ENCODE peak calls at places on chromosomes 2 and 18, in six cellular contexts. L, F, J, Z, S and G are unnamed samples. For H3K9me3 and H3K4me1, the result is how much of the 10 kb centered on the place peaks cover.

GRCh38 chr2:177551989-177552413 is 159.4 kb downstream of the AGPS start:
- DNase-seq in L (no peak), F (peak), J (no peak), Z (peak), S (peak), G (no peak)

GRCh38 chr2:215430528-215431187 is 5.2 kb downstream of the FN1 start:
- DNase-seq in L (no peak), F (no peak), J (no peak), Z (no peak), S (no peak), G (no peak)

GRCh38 chr2:215850380-215850779 is 163.0 kb downstream of the MREG start:
- DNase-seq in L (no peak), F (no peak), J (no peak), Z (no peak), S (no peak), G (no peak)

GRCh38 chr18:9055185-9055584 is 47.3 kb upstream of the NDUFV2 start:
- DNase-seq in L (peak), F (no peak), J (no peak), Z (no peak), S (no peak), G (no peak)

GRCh38 chr2:73838889-73839539 is 10.3 kb downstream of the STAMBP start:
- DNase-seq in L (no peak), F (no peak), J (no peak), Z (no peak), S (no peak), G (no peak)

GRCh38 chr2:36366491-36367120 is 11.0 kb downstream of the CRIM1 start:
- DNase-seq in L (peak), F (no peak), J (no peak), Z (no peak), S (no peak), G (no peak)

GRCh38 chr2:210519594-210519993 is 36.8 kb upstream of the CPS1 start:
- DNase-seq in L (no peak), F (no peak), J (no peak), Z (no peak), S (no peak), G (no peak)

GRCh38 chr2:232293191-232293590 is 85.4 kb upstream of the ALPP start:
- DNase-seq in L (no peak), F (no peak), J (no peak), Z (no peak), S (no peak), G (no peak)

GRCh38 chr2:740446-741293 is 63.5 kb upstream of the TMEM18 start:
- DNase-seq in L (no peak), F (peak), J (peak), Z (peak), S (peak), G (peak)

GRCh38 chr2:37877457-37878315 is 47.4 kb upstream of the RMDN2 start:
- DNase-seq in L (peak), F (no peak), J (no peak), Z (no peak), S (no peak), G (no peak)

GRCh38 chr2:10962004-10962403 is 50.3 kb downstream of the KCNF1 start:
- DNase-seq in L (no peak), F (no peak), J (no peak), Z (no peak), S (no peak), G (no peak)

GRCh38 chr18:7924616-7925015 is 357.5 kb downstream of the PTPRM start:
- DNase-seq in L (no peak), F (no peak), J (no peak), Z (no peak), S (no peak), G (no peak)

GRCh38 chr2:36701391-36701795 is 4.9 kb downstream of the VIT start:
- DNase-seq in L (no peak), F (no peak), J (no peak), Z (no peak), S (no peak), G (peak)

GRCh38 chr2:26483957-26484565 is 6.1 kb upstream of the OTOF start:
- DNase-seq in L (no peak), F (no peak), J (no peak), Z (no peak), S (no peak), G (no peak)

GRCh38 chr2:178219247-178219646 is 24.9 kb downstream of the OSBPL6 start:
- DNase-seq in L (no peak), F (no peak), J (no peak), Z (no peak), S (no peak), G (no peak)

GRCh38 chr2:45883601-45884000 is 232.1 kb downstream of the PRKCE start:
- DNase-seq in L (no peak), F (no peak), J (no peak), Z (no peak), S (no peak), G (no peak)

GRCh38 chr18:62784966-62785413 is 69.6 kb downstream of the PHLPP1 start:
- DNase-seq in L (no peak), F (no peak), J (no peak), Z (no peak), S (no peak), G (no peak)

GRCh38 chr2:100126172-100126571 is 16.2 kb downstream of the AFF3 start:
- DNase-seq in L (no peak), F (no peak), J (no peak), Z (no peak), S (no peak), G (no peak)

GRCh38 chr2:100119235-100119634 is 23.2 kb downstream of the AFF3 start:
- DNase-seq in L (no peak), F (no peak), J (no peak), Z (no peak), S (no peak), G (peak)

GRCh38 chr2:100124746-100125145 is 17.6 kb downstream of the AFF3 start:
- DNase-seq in L (no peak), F (no peak), J (no peak), Z (no peak), S (no peak), G (no peak)

GRCh38 chr2:100125641-100126040 is 16.7 kb downstream of the AFF3 start:
- DNase-seq in L (no peak), F (no peak), J (no peak), Z (no peak), S (no peak), G (no peak)

GRCh38 chr2:100121124-100121718 is 21.2 kb downstream of the AFF3 start:
- DNase-seq in L (no peak), F (no peak), J (no peak), Z (no peak), S (no peak), G (no peak)
- H3K9me3 ChIP-seq in L (under half), F (under half), J (under half), Z (under half), S (under half), G (under half)

DNA sequence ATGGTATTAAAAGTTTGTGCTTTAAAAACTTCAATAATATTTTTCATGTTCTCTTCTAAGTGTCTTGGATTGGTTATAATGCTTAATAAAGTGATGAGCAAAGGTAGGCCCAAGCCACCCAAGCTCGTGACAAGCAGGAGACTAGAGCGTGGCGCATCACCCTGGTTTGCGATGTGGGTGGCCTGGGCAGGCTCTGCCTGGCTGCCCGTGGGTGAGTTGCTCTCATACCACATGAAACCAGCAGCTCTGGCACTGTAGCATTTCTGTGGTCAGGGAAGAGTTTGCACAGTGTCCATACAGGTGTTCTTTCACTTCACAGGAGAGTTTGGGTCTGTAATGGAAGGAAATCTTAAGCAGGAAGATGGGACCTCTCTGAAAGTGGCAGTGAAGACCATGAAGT is 51.5 kb upstream of the TMEM87B start:
- DNase-seq in L (no peak), F (no peak), J (no peak), Z (no peak), S (no peak), G (no peak)
- H3K4me1 ChIP-seq in L (under half), F (under half), J (under half), Z (under half), S (under half), G (under half)

GRCh38 chr2:71449343-71449742 is 4.0 kb upstream of the DYSF start:
- DNase-seq in L (no peak), F (no peak), J (no peak), Z (no peak), S (no peak), G (no peak)
- H3K9me3 ChIP-seq in L (under half), F (under half), J (under half), Z (under half), S (under half), G (under half)

GRCh38 chr2:85502720-85503119 is 36.2 kb upstream of the MAT2A start:
- DNase-seq in L (no peak), F (no peak), J (no peak), Z (no peak), S (no peak), G (no peak)
- H3K4me1 ChIP-seq in L (under half), F (under half), J (under half), Z (under half), S (under half), G (under half)

DNA sequence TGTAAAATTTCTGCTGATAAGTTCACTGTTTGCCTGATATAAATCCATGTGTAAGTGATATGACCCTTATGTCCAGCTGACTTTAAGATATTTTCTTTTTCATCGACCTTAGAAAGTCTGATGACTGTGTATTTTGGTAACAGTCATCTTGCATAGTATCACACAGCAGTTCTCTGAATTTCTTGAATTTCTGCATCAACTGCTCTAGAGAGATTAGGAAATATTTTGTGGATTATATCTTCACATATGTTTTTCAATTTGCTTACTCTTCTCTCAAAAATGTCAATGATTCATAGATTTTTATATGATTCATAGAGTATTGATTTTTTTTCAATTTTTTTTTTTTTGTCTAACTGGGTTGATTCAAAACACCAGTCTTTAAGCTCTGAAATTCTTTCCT is 945.3 kb downstream of the TRIB2 start:
- DNase-seq in L (no peak), F (no peak), J (no peak), Z (no peak), S (no peak), G (no peak)
- H3K9me3 ChIP-seq in L (under half), F (under half), J (under half), Z (under half), S (under half), G (under half)

GRCh38 chr18:55318864-55319516 is 269.0 kb downstream of the TCF4 start:
- DNase-seq in L (no peak), F (no peak), J (no peak), Z (no peak), S (no peak), G (no peak)
- H3K4me1 ChIP-seq in L (under half), F (half or more), J (under half), Z (under half), S (under half), G (under half)

GRCh38 chr2:170715062-170715931 is at the start of gene SP5:
- DNase-seq in L (peak), F (peak), J (peak), Z (no peak), S (peak), G (no peak)
- H3K9me3 ChIP-seq in L (under half), F (under half), J (under half), Z (under half), S (under half), G (under half)